ENCODE peak calls at places on chromosomes 16 and 17, in six cellular contexts. Y, L, W, I, B and E are unnamed samples.

GRCh38 chr17:57600092-57600491 is 145.0 kb downstream of the CCDC182 start:
- DNase-seq in B (peak), W (peak), L (no peak), Y (no peak), I (no peak), E (peak)

GRCh38 chr17:75003957-75004355 is 8.5 kb upstream of the MRPL58 start:
- DNase-seq in Y (no peak), B (no peak), W (no peak), I (no peak), L (no peak), E (no peak)

GRCh38 chr16:81574168-81574567 is 129.6 kb downstream of the CMIP start:
- DNase-seq in B (no peak), I (no peak), W (no peak), L (no peak), Y (no peak), E (no peak)

GRCh38 chr16:77090062-77090461 is 100.9 kb upstream of the MON1B start:
- DNase-seq in B (no peak), W (peak), Y (no peak), L (no peak), I (no peak), E (no peak)

GRCh38 chr16:83917152-83918120 is 18.5 kb downstream of the MLYCD start:
- DNase-seq in Y (no peak), B (no peak), L (no peak), W (no peak), I (no peak), E (no peak)

GRCh38 chr16:86702824-86703588 is 124.7 kb downstream of the FOXL1 start:
- DNase-seq in Y (no peak), L (no peak), I (no peak), B (no peak), W (no peak), E (no peak)

GRCh38 chr16:59697236-59697635 is 963.1 kb upstream of the GOT2 start:
- DNase-seq in Y (no peak), L (no peak), W (peak), B (no peak), I (peak), E (peak)

GRCh38 chr16:81179219-81179618 is 59.3 kb upstream of the BCO1 start:
- DNase-seq in B (no peak), Y (no peak), W (no peak), L (no peak), I (no peak), E (no peak)

GRCh38 chr16:2787406-2787805 is at the start of gene PRSS33:
- DNase-seq in W (no peak), I (no peak), Y (no peak), B (no peak), L (peak), E (no peak)

GRCh38 chr17:65130829-65131228 is 6.3 kb upstream of the RGS9 start:
- DNase-seq in Y (no peak), L (no peak), W (no peak), I (no peak), B (no peak), E (no peak)

GRCh38 chr17:39854909-39855308 is 9.2 kb downstream of the IKZF3 start:
- DNase-seq in L (no peak), B (no peak), Y (no peak), I (no peak), W (no peak), E (no peak)

DNA sequence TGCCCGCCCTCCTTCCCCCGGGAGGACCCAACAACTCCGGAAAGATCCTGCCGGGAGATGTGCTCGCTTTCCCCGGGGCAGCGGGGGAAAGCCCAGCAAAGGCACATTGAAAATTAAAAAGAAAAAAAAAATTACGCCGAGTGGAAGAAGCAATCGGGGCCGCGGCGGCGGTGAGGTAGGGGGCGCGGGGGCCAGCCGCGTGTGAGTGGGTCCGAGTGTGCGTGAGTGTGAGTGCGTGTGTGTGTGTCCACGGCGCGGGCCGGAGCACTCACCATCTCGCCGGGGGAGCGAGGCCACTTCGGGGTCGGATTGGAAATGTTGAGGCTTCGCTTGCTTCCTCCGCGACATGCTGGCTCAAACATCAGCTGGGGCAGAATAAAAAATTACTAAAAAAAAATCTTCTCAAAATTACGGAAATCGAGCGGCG is at the start of gene SALL1:
- DNase-seq in Y (no peak), L (peak), B (no peak), W (no peak), I (no peak), E (no peak)
- H3K4me3 ChIP-seq in Y (no peak), L (peak), B (no peak), W (peak), I (peak), E (peak)

DNA sequence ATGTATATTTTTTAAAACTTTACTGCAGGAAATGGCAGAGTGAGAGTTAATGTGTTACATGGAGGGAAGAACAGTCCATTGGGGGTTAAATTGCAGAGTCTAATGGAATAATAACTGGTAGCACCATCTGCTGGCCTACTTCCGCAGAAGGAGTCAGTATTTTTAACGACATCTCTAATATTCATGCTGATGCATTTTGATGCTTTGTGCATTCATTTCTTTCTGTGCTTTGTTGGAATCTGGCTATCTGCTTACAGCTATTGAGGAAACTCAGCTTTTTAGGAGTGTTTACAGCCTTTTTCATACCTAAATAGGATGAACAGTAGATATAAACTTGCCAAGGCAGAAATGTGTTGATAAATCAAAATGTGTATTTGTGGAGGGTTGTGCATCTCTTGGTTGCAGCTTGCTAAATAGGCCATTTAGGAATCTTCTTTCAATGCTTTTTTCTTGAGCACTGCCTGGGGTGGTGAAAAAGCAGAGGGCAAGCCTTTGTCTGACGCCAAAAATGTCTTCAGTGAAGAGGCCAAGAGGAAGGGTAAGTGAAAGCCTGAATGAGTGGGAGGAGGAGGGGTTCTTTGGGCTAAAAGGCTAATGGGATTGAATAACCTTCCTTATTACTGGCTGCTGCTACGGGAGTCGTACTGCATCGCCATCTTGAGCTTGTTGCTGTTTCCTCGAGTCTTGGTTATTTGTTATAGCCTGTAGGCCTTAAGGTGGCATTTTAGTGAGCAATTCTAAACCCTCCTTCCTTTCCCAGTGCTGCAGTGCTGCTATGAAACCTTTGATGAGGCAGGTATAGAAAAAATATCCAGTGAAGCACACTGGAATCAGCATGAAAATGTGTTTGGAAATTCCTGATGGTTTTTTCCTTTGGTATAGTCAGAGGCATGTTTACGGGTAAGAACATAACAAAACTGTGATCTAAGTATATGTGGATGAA is 153.3 kb downstream of the CHD9 start:
- DNase-seq in Y (peak), L (peak), W (peak), I (peak), B (no peak), E (peak)
- H3K4me3 ChIP-seq in Y (no peak), L (peak), W (peak), I (peak), B (peak), E (peak)

GRCh38 chr17:67095803-67096202 is 51.4 kb downstream of the CACNG1 start:
- DNase-seq in Y (no peak), I (peak), L (no peak), B (no peak), W (peak), E (peak)
- H3K4me3 ChIP-seq in Y (no peak), I (no peak), L (no peak), B (no peak), W (no peak), E (no peak)

GRCh38 chr17:81346090-81346907 is 49.0 kb upstream of the BAHCC1 start:
- DNase-seq in I (peak), W (peak), Y (peak), B (peak), L (peak), E (peak)

GRCh38 chr17:81342700-81343070 is 47.6 kb upstream of the SLC38A10 start:
- DNase-seq in B (no peak), Y (no peak), W (peak), I (no peak), L (peak), E (no peak)

GRCh38 chr17:81347437-81347836 is 47.8 kb upstream of the BAHCC1 start:
- DNase-seq in I (no peak), B (no peak), Y (no peak), L (no peak), W (no peak), E (no peak)

GRCh38 chr17:81346908-81347349 is 48.3 kb upstream of the BAHCC1 start:
- DNase-seq in L (no peak), Y (no peak), B (no peak), W (no peak), I (no peak), E (no peak)

GRCh38 chr17:81345211-81346089 is 49.8 kb upstream of the BAHCC1 start:
- DNase-seq in B (peak), L (peak), Y (no peak), W (peak), I (peak), E (peak)
- H3K4me3 ChIP-seq in B (peak), L (peak), Y (peak), W (peak), I (peak), E (peak)